ENCODE peak calls at places on chromosome 9, in six cellular contexts. O is osteocyte, L is fibroblast of lung, B is AG09309, K is epithelial cell of esophagus, A is cardiac fibroblast. G is an unnamed sample.

GRCh38 chr9:133640580-133641395 is 4.6 kb downstream of the DBH start:
- DNase-seq in A (no peak), L (no peak), K (no peak), O (no peak), B (no peak), G (no peak)

GRCh38 chr9:126329476-126330275 is 3.0 kb downstream of the MVB12B start:
- DNase-seq in A (no peak), B (no peak), K (peak; percentile 48), O (peak; percentile 62), L (no peak), G (no peak)

GRCh38 chr9:37902131-37902530 is 1.8 kb downstream of the SLC25A51 start:
- DNase-seq in A (no peak), O (no peak), K (no peak), B (no peak), L (no peak), G (no peak)

GRCh38 chr9:134936021-134936761 is 18.5 kb upstream of the FCN1 start:
- DNase-seq in B (no peak), A (no peak), L (no peak), O (no peak), K (no peak), G (no peak)

GRCh38 chr9:94603259-94603776 is 9.7 kb upstream of the FBP2 start:
- DNase-seq in O (peak; percentile 88), B (peak; percentile 16), L (peak; percentile 55), K (peak; percentile 73), A (peak; percentile 73), G (no peak)

GRCh38 chr9:97388721-97389238 is 23.1 kb upstream of the TDRD7 start:
- DNase-seq in A (no peak), L (no peak), B (no peak), K (no peak), O (no peak), G (no peak)

GRCh38 chr9:36870960-36871359 is 163.1 kb downstream of the PAX5 start:
- DNase-seq in K (no peak), L (no peak), O (no peak), B (no peak), A (no peak), G (no peak)

GRCh38 chr9:126604059-126604685 is 9.6 kb upstream of the LMX1B start:
- DNase-seq in B (no peak), L (no peak), K (no peak), A (no peak), O (no peak), G (no peak)

GRCh38 chr9:83596899-83597504 is 25.9 kb upstream of the IDNK start:
- DNase-seq in B (no peak), L (no peak), A (peak; percentile 59), K (peak; percentile 45), O (no peak), G (no peak)

GRCh38 chr9:136614372-136614922 is 48.3 kb upstream of the EGFL7 start:
- DNase-seq in A (peak; percentile 74), K (no peak), B (peak; percentile 20), O (no peak), L (peak; percentile 89), G (no peak)

GRCh38 chr9:116081437-116082110 is 72.0 kb upstream of the PAPPA start:
- DNase-seq in B (no peak), K (no peak), A (no peak), O (no peak), L (no peak), G (no peak)

GRCh38 chr9:130182090-130182909 is 10.1 kb downstream of the NCS1 start:
- DNase-seq in K (no peak), O (no peak), L (no peak), A (no peak), B (no peak), G (no peak)
- TF ChIP-seq CTCF in K (no peak), O (no peak), L (no peak), A (no peak), B (no peak), G (no peak)

GRCh38 chr9:71729816-71730526 is 38.3 kb downstream of the CEMIP2 start:
- DNase-seq in O (no peak), K (peak; percentile 57), A (no peak), B (no peak), L (peak; percentile 45), G (no peak)
- TF ChIP-seq CTCF in O (no peak), K (no peak), A (no peak), B (no peak), L (no peak), G (no peak)

GRCh38 chr9:71485306-71485705 is 283.0 kb downstream of the CEMIP2 start:
- DNase-seq in B (no peak), L (no peak), K (no peak), O (no peak), A (no peak), G (no peak)

GRCh38 chr9:71487046-71487445 is 281.3 kb downstream of the CEMIP2 start:
- DNase-seq in L (no peak), O (no peak), A (peak; percentile 5), B (peak; percentile 20), K (no peak), G (no peak)

GRCh38 chr9:71490810-71491209 is 277.5 kb downstream of the CEMIP2 start:
- DNase-seq in L (no peak), B (no peak), K (peak; percentile 30), A (peak; percentile 13), O (no peak), G (no peak)
- TF ChIP-seq CTCF in L (peak; percentile 15), B (peak; percentile 32), K (peak; percentile 57), A (peak; percentile 17), O (no peak), G (peak; percentile 73)

GRCh38 chr9:131813116-131813515 is 73.2 kb upstream of the RAPGEF1 start:
- DNase-seq in B (no peak), L (peak; percentile 85), O (no peak), K (no peak), A (peak; percentile 41), G (no peak)

GRCh38 chr9:131809941-131810344 is 70.1 kb upstream of the RAPGEF1 start:
- DNase-seq in B (peak; percentile 21), L (peak; percentile 84), A (peak; percentile 20), O (no peak), K (peak; percentile 52), G (no peak)

GRCh38 chr9:131812116-131812790 is 72.4 kb upstream of the RAPGEF1 start:
- DNase-seq in B (no peak), K (no peak), O (no peak), A (no peak), L (no peak), G (no peak)

GRCh38 chr9:131811405-131811804 is 71.5 kb upstream of the RAPGEF1 start:
- DNase-seq in O (no peak), K (no peak), A (no peak), L (no peak), B (no peak), G (no peak)

DNA sequence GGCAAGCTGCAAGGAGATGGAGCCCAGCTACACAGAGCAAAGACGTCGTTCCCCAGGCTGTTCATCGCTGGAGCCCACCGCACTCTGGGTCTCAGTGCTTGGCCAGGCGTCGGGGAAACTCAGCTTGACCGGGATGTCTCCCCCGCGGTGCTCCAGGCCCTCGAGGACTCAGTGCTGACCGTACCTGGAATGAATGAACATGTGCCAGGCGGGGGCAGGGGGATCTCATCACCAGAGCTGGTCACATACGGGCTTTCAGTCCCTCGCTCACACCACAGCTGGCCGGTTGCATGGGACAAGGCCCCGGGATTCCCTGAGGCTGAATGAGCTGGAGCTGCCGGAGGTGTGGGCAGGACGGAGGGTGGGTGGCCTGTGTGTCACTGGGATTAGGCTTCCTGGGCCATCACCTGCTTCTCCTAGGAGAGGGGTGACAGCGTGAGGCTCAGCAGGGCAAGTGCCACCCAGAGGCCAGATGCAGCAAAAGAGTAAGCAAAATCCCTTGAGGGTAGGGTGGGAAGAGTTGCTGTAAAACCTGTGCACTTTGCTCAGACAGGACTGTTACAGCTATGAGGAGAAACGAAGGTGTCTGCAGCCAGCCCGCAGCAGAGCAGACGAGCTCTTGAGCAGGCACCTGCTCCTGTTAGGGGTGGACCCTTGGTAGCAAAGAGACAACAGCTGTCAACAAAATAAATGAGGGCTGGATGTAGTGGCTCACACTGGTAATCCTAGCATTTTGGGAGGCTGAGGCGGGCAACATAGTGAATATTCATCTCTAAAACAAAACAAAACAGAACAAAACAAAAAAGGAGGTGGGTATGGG is 70.7 kb upstream of the RAPGEF1 start:
- DNase-seq in O (no peak), L (no peak), B (no peak), A (no peak), K (no peak), G (no peak)
- TF ChIP-seq CTCF in O (no peak), L (no peak), B (no peak), A (no peak), K (no peak), G (peak; percentile 9)

DNA sequence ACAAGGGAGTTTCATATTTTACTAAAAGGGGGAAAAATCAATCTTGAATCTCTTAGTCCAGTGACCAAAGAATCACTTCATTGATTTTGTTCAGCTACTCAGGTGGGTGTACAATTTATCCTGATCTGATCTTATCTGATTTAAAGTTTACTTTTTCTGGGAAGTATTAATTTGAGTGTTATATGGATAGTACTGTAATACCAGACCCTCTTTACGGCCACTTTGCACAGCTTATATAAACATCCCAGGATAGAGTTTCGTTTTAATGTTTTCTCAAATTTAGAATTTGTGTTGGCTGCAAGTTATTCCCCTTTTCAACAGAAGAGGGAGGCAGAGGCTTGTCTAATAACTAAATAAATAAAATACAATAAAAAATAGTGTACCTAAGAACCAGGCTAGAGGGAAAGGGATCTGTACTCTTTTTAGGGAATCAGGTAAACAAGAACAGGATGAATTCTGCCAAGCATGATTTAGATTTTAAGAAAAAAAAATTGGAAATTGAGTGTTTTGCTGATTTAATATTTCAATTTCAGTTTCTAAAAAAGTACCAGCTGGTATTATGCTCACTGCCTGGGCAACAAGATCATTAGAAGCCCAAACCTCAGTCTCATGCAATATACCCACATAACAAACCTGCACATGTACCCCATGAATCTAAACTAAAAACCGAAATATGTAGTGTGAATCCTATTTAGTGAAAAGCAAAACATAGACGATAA is 69.2 kb downstream of the PSAT1 start:
- DNase-seq in O (no peak), L (no peak), B (no peak), K (peak; percentile 19), A (peak; percentile 53), G (no peak)
- TF ChIP-seq CTCF in O (peak; percentile 78), L (peak; percentile 71), B (peak; percentile 72), K (peak; percentile 61), A (peak; percentile 62), G (peak; percentile 70)

GRCh38 chr9:86637515-86637914 is 283.3 kb upstream of the TUT7 start:
- DNase-seq in B (no peak), K (peak; percentile 27), L (peak; percentile 29), O (peak; percentile 87), A (peak; percentile 45), G (no peak)
- TF ChIP-seq CTCF in B (peak; percentile 78), K (peak; percentile 69), L (peak; percentile 82), O (peak; percentile 85), A (peak; percentile 70), G (peak; percentile 93)

GRCh38 chr9:124794902-124795491 is 18.1 kb downstream of the OLFML2A start:
- DNase-seq in A (no peak), B (no peak), O (no peak), L (no peak), K (peak; percentile 44), G (no peak)
- TF ChIP-seq CTCF in A (no peak), B (no peak), O (no peak), L (no peak), K (peak; percentile 27), G (peak; percentile 25)

G was measured in epithelial cell of proximal tubule.